ENCODE peak calls at places on chromosomes 11 and 22, in ten cellular contexts. U, G, D, Y, B, S, C, J, V and W are unnamed samples.

GRCh38 chr11:1222491-1223345 is at the start of gene MUC5B:
- DNase-seq in C (no peak), V (no peak), J (no peak), D (peak; percentile 2), G (no peak), S (peak; percentile 30), Y (peak; percentile 68), B (no peak), U (no peak), W (peak; percentile 81)

GRCh38 chr11:68935516-68936357 is 32.0 kb downstream of the IGHMBP2 start:
- DNase-seq in G (no peak), S (no peak), Y (no peak), U (no peak), B (no peak), V (no peak), J (no peak), D (no peak), C (no peak), W (no peak)

GRCh38 chr22:24153959-24154358 is 27.3 kb upstream of the SUSD2 start:
- DNase-seq in J (no peak), D (no peak), S (no peak), U (no peak), G (no peak), V (no peak), C (no peak), B (no peak), Y (no peak), W (no peak)

GRCh38 chr22:37400719-37401118 is 26.6 kb downstream of the ELFN2 start:
- DNase-seq in S (no peak), D (no peak), J (no peak), C (no peak), B (no peak), U (no peak), Y (no peak), G (no peak), V (no peak), W (no peak)

GRCh38 chr22:36838119-36839030 is 21.5 kb upstream of the PVALB start:
- DNase-seq in J (no peak), B (no peak), D (no peak), C (no peak), V (no peak), G (no peak), U (no peak), Y (no peak), S (no peak), W (no peak)

GRCh38 chr11:102603091-102603490 is 22.0 kb downstream of the MMP20 start:
- DNase-seq in U (peak; percentile 8), B (peak; percentile 73), G (peak; percentile 75), V (peak; percentile 98), C (peak; percentile 13), S (peak; percentile 48), D (no peak), J (no peak), Y (no peak), W (no peak)

GRCh38 chr22:16970446-16970845 is 37.6 kb downstream of the GAB4 start:
- DNase-seq in V (no peak), C (no peak), G (no peak), U (no peak), J (no peak), S (no peak), B (no peak), D (no peak), Y (no peak), W (no peak)

GRCh38 chr11:94553938-94554337 is 10.2 kb downstream of the FUT4 start:
- DNase-seq in G (no peak), J (no peak), D (no peak), V (peak; percentile 45), C (no peak), Y (no peak), U (no peak), B (peak; percentile 91), S (no peak), W (no peak)

GRCh38 chr22:48568736-48569330 is 1258.8 kb downstream of the BRD1 start:
- DNase-seq in V (no peak), B (no peak), J (no peak), Y (no peak), S (no peak), C (no peak), U (no peak), G (no peak), D (no peak), W (no peak)

GRCh38 chr11:115396533-115396932 is 107.7 kb downstream of the CADM1 start:
- DNase-seq in J (no peak), V (no peak), B (no peak), C (no peak), D (no peak), G (no peak), Y (no peak), S (no peak), U (no peak), W (no peak)

GRCh38 chr22:41746563-41747400 is 47.5 kb downstream of the MEI1 start:
- DNase-seq in S (peak; percentile 87), G (peak; percentile 84), Y (no peak), D (peak; percentile 70), U (peak; percentile 63), C (peak; percentile 61), B (peak; percentile 76), V (peak; percentile 85), J (peak; percentile 49), W (peak; percentile 87)

GRCh38 chr11:73274722-73275380 is 2.7 kb downstream of the P2RY6 start:
- DNase-seq in S (no peak), B (no peak), D (peak; percentile 34), C (no peak), U (no peak), V (no peak), Y (no peak), J (no peak), G (no peak), W (no peak)

GRCh38 chr11:57222239-57222638 is 14.8 kb downstream of the APLNR start:
- DNase-seq in V (no peak), Y (no peak), G (no peak), D (no peak), J (no peak), S (no peak), B (no peak), C (no peak), U (no peak), W (no peak)

GRCh38 chr11:86571273-86571948 is 101.0 kb downstream of the ME3 start:
- DNase-seq in S (no peak), B (no peak), D (peak; percentile 32), V (no peak), C (no peak), J (no peak), G (no peak), U (no peak), Y (no peak), W (no peak)
- TF ChIP-seq CTCF in S (peak; percentile 53), B (peak; percentile 24), D (peak; percentile 62), V (peak; percentile 49), C (no peak), J (peak; percentile 5), G (peak; percentile 44), U (peak; percentile 40), Y (peak; percentile 76), W (peak; percentile 41)

GRCh38 chr22:35155403-35156025 is 89.6 kb downstream of the ISX start:
- DNase-seq in B (no peak), C (no peak), D (no peak), S (no peak), J (no peak), V (no peak), U (no peak), G (no peak), Y (no peak), W (no peak)
- TF ChIP-seq CTCF in B (peak; percentile 8), C (no peak), D (no peak), S (no peak), J (no peak), V (no peak), U (peak; percentile 11), G (no peak), Y (no peak), W (no peak)

GRCh38 chr11:18743900-18744514 is 18.0 kb upstream of the IGSF22 start:
- DNase-seq in U (no peak), Y (no peak), B (no peak), V (no peak), D (no peak), J (no peak), G (no peak), S (no peak), C (no peak), W (no peak)

GRCh38 chr11:18743365-18743764 is 17.4 kb upstream of the IGSF22 start:
- DNase-seq in D (no peak), V (no peak), Y (no peak), C (no peak), S (no peak), U (no peak), B (no peak), J (no peak), G (no peak), W (no peak)

GRCh38 chr11:18745251-18745650 is 19.3 kb upstream of the IGSF22 start:
- DNase-seq in C (no peak), D (no peak), U (no peak), Y (no peak), S (no peak), V (no peak), J (no peak), G (no peak), B (no peak), W (no peak)

GRCh38 chr11:18739684-18740083 is 13.7 kb upstream of the IGSF22 start:
- DNase-seq in U (no peak), J (no peak), B (no peak), C (no peak), V (no peak), S (no peak), D (no peak), Y (no peak), G (no peak), W (no peak)

GRCh38 chr11:18741783-18742182 is 15.8 kb upstream of the IGSF22 start:
- DNase-seq in C (no peak), G (no peak), Y (no peak), D (no peak), J (no peak), V (no peak), S (no peak), U (no peak), B (no peak), W (no peak)
- TF ChIP-seq CTCF in C (no peak), G (no peak), Y (no peak), D (no peak), J (no peak), V (no peak), S (no peak), U (no peak), B (no peak), W (no peak)

DNA sequence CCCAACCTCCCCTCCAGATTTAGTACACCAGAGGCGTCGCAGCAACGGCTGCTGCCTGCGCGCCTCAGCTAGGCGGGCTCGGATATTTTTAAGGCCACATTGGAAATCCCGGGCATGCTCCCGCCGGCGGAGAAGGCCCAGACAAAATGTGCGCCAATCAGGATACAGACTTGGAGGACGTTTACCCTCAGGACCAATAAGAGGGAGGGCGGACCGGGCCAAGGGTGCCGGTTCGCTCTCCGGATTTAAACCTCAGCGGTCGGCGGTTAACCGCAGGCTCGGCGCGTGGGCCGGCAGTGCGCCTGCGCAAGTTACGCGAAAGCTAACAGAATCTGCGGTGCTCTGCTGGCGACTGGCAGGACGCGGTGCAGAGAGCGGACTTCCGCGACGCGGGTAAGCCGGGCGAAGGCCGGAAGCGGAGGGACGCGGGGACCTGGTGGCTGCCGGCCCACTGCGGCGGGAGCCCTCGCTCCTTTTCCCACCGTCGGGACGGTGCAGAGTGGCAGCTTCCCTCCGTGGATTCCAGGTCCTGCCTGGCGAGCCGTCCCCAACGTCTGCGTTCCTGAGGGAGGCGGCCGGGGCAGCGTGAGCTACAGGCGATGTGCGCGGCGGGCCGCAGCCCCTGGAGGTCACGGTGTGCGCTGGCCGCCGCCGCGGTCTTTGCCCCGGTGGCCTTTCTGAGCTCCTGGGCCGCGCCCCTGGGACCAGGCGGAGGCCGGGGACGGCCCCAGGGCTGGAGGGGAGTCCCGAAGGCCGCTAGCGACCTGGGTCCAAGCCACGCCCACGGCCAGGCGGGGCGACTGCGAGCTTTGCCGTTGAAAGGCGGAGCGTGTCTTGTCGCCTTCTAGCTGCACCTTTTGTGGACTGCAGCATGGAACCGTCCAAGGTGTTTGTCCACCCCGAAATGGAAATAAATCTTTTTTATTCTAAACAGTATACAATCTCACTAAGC is at the start of gene HYLS1:
- DNase-seq in S (peak; percentile 98), C (peak; percentile 92), B (peak; percentile 95), Y (peak; percentile 89), G (peak; percentile 98), V (peak; percentile 97), U (peak; percentile 84), J (peak; percentile 90), D (peak; percentile 78), W (peak; percentile 96)
- TF ChIP-seq CTCF in S (peak; percentile 35), C (no peak), B (peak; percentile 9), Y (peak; percentile 39), G (peak; percentile 40), V (peak; percentile 30), U (no peak), J (peak; percentile 20), D (peak; percentile 5), W (peak; percentile 43)